ENCODE peak calls at places on chromosome X, in six cellular contexts. B is stimulated activated effector memory CD8-positive, alpha-beta T cell treated with anti-CD3 and anti-CD28 coated beads, Interleukin-12 subunit alpha, Interleukin-12 subunit beta, amount 100 ng/mL, for 72 hours; Y is naive thymus-derived CD8-positive, alpha-beta T cell; V is activated naive CD4-positive, alpha-beta T cell treated with anti-CD3 and anti-CD28 coated beads, Interleukin-2, amount 50 U/mL, for 72 hours; Q is cardiac muscle cell; U is heart right ventricle. E is an unnamed sample.

GRCh38 chrX:103124284-103124683 is 31.3 kb upstream of the NXF3 start:
- DNase-seq in B (no peak), Y (no peak), V (no peak), Q (no peak), U (no peak), E (no peak)

GRCh38 chrX:154374361-154375155 is at the start of gene FLNA:
- DNase-seq in B (no peak), Y (no peak), V (no peak), Q (peak; percentile 68), U (no peak), E (no peak)

GRCh38 chrX:78104447-78105176 is 564 bp downstream of the PGK1 start:
- DNase-seq in B (no peak), Y (peak; percentile 19), V (no peak), Q (peak; percentile 17), U (peak; percentile 18), E (peak; percentile 7)

GRCh38 chrX:150365051-150365952 is 2.2 kb downstream of the MAMLD1 start:
- DNase-seq in B (peak; percentile 61), Y (peak; percentile 44), V (no peak), Q (peak; percentile 63), U (peak; percentile 68), E (peak; percentile 64)

GRCh38 chrX:72245461-72246089 is 6.7 kb upstream of the ERCC6L start:
- DNase-seq in B (peak; percentile 6), Y (no peak), V (no peak), Q (peak; percentile 38), U (peak; percentile 4), E (peak; percentile 4)

GRCh38 chrX:8971116-8971515 is 62.8 kb downstream of the FAM9B start:
- DNase-seq in B (no peak), Y (peak; percentile 5), V (no peak), Q (peak; percentile 31), U (no peak), E (peak; percentile 1)

GRCh38 chrX:77009691-77010090 is 437.5 kb upstream of the FGF16 start:
- DNase-seq in B (no peak), Y (no peak), V (no peak), Q (no peak), U (no peak), E (no peak)

GRCh38 chrX:23292979-23293651 is 41.5 kb upstream of the PTCHD1 start:
- DNase-seq in B (no peak), Y (no peak), V (no peak), Q (no peak), U (no peak), E (no peak)

GRCh38 chrX:29662759-29663503 is 552.4 kb upstream of the MAGEB2 start:
- DNase-seq in B (no peak), Y (no peak), V (no peak), Q (no peak), U (no peak), E (peak; percentile 90)

GRCh38 chrX:129833153-129834004 is 10.3 kb downstream of the ZDHHC9 start:
- DNase-seq in B (no peak), Y (no peak), V (no peak), Q (no peak), U (no peak), E (no peak)

GRCh38 chrX:16917120-16917519 is 29.3 kb upstream of the REPS2 start:
- DNase-seq in B (no peak), Y (no peak), V (no peak), Q (no peak), U (no peak), E (no peak)

GRCh38 chrX:121641560-121641959 is 594.1 kb downstream of the GLUD2 start:
- DNase-seq in B (no peak), Y (no peak), V (no peak), Q (no peak), U (no peak), E (no peak)

GRCh38 chrX:17453791-17454190 is 78.8 kb downstream of the NHS start:
- DNase-seq in B (no peak), Y (no peak), V (no peak), Q (no peak), U (no peak), E (no peak)

GRCh38 chrX:49242545-49243066 is 7.3 kb downstream of the CCDC22 start:
- DNase-seq in B (no peak), Y (no peak), V (no peak), Q (no peak), U (no peak), E (no peak)

GRCh38 chrX:619451-619811 is 11.2 kb upstream of the SHOX start:
- DNase-seq in B (no peak), Y (no peak), V (no peak), Q (no peak), U (no peak), E (no peak)

GRCh38 chrX:133435544-133436124 is 20.3 kb upstream of the GPC4 start:
- DNase-seq in B (no peak), Y (no peak), V (no peak), Q (no peak), U (no peak), E (no peak)

GRCh38 chrX:154840856-154841255 is 6.4 kb upstream of the SMIM9 start:
- DNase-seq in B (no peak), Y (no peak), V (no peak), Q (peak; percentile 4), U (no peak), E (peak; percentile 22)

GRCh38 chrX:115690554-115691216 is 129.7 kb downstream of the PLS3 start:
- DNase-seq in B (peak; percentile 1), Y (peak; percentile 3), V (no peak), Q (peak; percentile 87), U (peak; percentile 57), E (peak; percentile 19)

GRCh38 chrX:5632061-5632614 is 596.5 kb downstream of the NLGN4X start:
- DNase-seq in B (no peak), Y (no peak), V (no peak), Q (peak; percentile 38), U (no peak), E (no peak)

E was measured in SW 1271.